ENCODE peak calls at places on chromosomes 11 and 22, in nine cellular contexts. One of them, this sample, is unnamed.
A peak's percentile ranks its signal among the peaks of the same experiment; 100 is the strongest.

GRCh38 chr11:110028904-110029303 is 64.3 kb upstream of the ZC3H12C start:
- DNase-seq in skeletal muscle cell: no peak
- DNase-seq in HFF-Myc: no peak
- DNase-seq in PC-3: no peak
- DNase-seq in T-helper 9 cell: no peak
- DNase-seq in stimulated activated CD4-positive, alpha-beta T cell treated with anti-CD3 and anti-CD28 coated beads, Interleukin-2, amount 100 ng/mL, for 24 hours: no peak
- DNase-seq in activated T-cell treated with anti-CD3 and anti-CD28 coated beads for 48 hours: no peak
- DNase-seq in cardiac muscle cell: no peak
- DNase-seq in COLO829: no peak
- DNase-seq in this sample: no peak

GRCh38 chr11:123145220-123145619 is 49.8 kb downstream of the CLMP start:
- DNase-seq in PC-3: peak; percentile 94
- DNase-seq in skeletal muscle cell: peak; percentile 58
- DNase-seq in activated T-cell treated with anti-CD3 and anti-CD28 coated beads for 48 hours: no peak
- DNase-seq in COLO829: peak; percentile 86
- DNase-seq in cardiac muscle cell: peak; percentile 91
- DNase-seq in stimulated activated CD4-positive, alpha-beta T cell treated with anti-CD3 and anti-CD28 coated beads, Interleukin-2, amount 100 ng/mL, for 24 hours: no peak
- DNase-seq in HFF-Myc: peak; percentile 65
- DNase-seq in T-helper 9 cell: no peak
- DNase-seq in this sample: peak; percentile 88

GRCh38 chr11:109939176-109939810 is 153.9 kb upstream of the ZC3H12C start:
- DNase-seq in skeletal muscle cell: peak; percentile 53
- DNase-seq in cardiac muscle cell: peak; percentile 86
- DNase-seq in HFF-Myc: peak; percentile 44
- DNase-seq in COLO829: peak; percentile 84
- DNase-seq in stimulated activated CD4-positive, alpha-beta T cell treated with anti-CD3 and anti-CD28 coated beads, Interleukin-2, amount 100 ng/mL, for 24 hours: no peak
- DNase-seq in activated T-cell treated with anti-CD3 and anti-CD28 coated beads for 48 hours: no peak
- DNase-seq in T-helper 9 cell: no peak
- DNase-seq in PC-3: peak; percentile 94
- DNase-seq in this sample: peak; percentile 35

GRCh38 chr22:49077036-49077393 is 750.7 kb downstream of the BRD1 start:
- DNase-seq in COLO829: no peak
- DNase-seq in stimulated activated CD4-positive, alpha-beta T cell treated with anti-CD3 and anti-CD28 coated beads, Interleukin-2, amount 100 ng/mL, for 24 hours: no peak
- DNase-seq in HFF-Myc: no peak
- DNase-seq in activated T-cell treated with anti-CD3 and anti-CD28 coated beads for 48 hours: no peak
- DNase-seq in cardiac muscle cell: no peak
- DNase-seq in PC-3: no peak
- DNase-seq in skeletal muscle cell: no peak
- DNase-seq in T-helper 9 cell: no peak
- DNase-seq in this sample: no peak

GRCh38 chr22:39654959-39655579 is 84.5 kb downstream of the CACNA1I start:
- DNase-seq in T-helper 9 cell: no peak
- DNase-seq in skeletal muscle cell: no peak
- DNase-seq in PC-3: no peak
- DNase-seq in activated T-cell treated with anti-CD3 and anti-CD28 coated beads for 48 hours: no peak
- DNase-seq in COLO829: no peak
- DNase-seq in stimulated activated CD4-positive, alpha-beta T cell treated with anti-CD3 and anti-CD28 coated beads, Interleukin-2, amount 100 ng/mL, for 24 hours: no peak
- DNase-seq in HFF-Myc: no peak
- DNase-seq in cardiac muscle cell: no peak
- DNase-seq in this sample: no peak

GRCh38 chr11:129041611-129042018 is 98.9 kb upstream of the TP53AIP1 start:
- DNase-seq in skeletal muscle cell: no peak
- DNase-seq in stimulated activated CD4-positive, alpha-beta T cell treated with anti-CD3 and anti-CD28 coated beads, Interleukin-2, amount 100 ng/mL, for 24 hours: no peak
- DNase-seq in HFF-Myc: no peak
- DNase-seq in cardiac muscle cell: peak; percentile 22
- DNase-seq in PC-3: no peak
- DNase-seq in activated T-cell treated with anti-CD3 and anti-CD28 coated beads for 48 hours: no peak
- DNase-seq in T-helper 9 cell: no peak
- DNase-seq in COLO829: no peak
- DNase-seq in this sample: peak; percentile 33

GRCh38 chr22:24496661-24497060 is 1.5 kb downstream of the UPB1 start:
- DNase-seq in PC-3: no peak
- DNase-seq in activated T-cell treated with anti-CD3 and anti-CD28 coated beads for 48 hours: no peak
- DNase-seq in HFF-Myc: no peak
- DNase-seq in stimulated activated CD4-positive, alpha-beta T cell treated with anti-CD3 and anti-CD28 coated beads, Interleukin-2, amount 100 ng/mL, for 24 hours: no peak
- DNase-seq in COLO829: no peak
- DNase-seq in cardiac muscle cell: no peak
- DNase-seq in T-helper 9 cell: no peak
- DNase-seq in skeletal muscle cell: no peak
- DNase-seq in this sample: no peak

GRCh38 chr11:33869511-33870422 is 22.1 kb downstream of the LMO2 start:
- DNase-seq in skeletal muscle cell: no peak
- DNase-seq in PC-3: peak; percentile 21
- DNase-seq in T-helper 9 cell: no peak
- DNase-seq in cardiac muscle cell: peak; percentile 45
- DNase-seq in activated T-cell treated with anti-CD3 and anti-CD28 coated beads for 48 hours: no peak
- DNase-seq in COLO829: no peak
- DNase-seq in HFF-Myc: no peak
- DNase-seq in stimulated activated CD4-positive, alpha-beta T cell treated with anti-CD3 and anti-CD28 coated beads, Interleukin-2, amount 100 ng/mL, for 24 hours: no peak
- DNase-seq in this sample: no peak

GRCh38 chr22:37563153-37564081 is 3.1 kb downstream of the CDC42EP1 start:
- DNase-seq in cardiac muscle cell: peak; percentile 97
- DNase-seq in COLO829: peak; percentile 89
- DNase-seq in PC-3: peak; percentile 92
- DNase-seq in skeletal muscle cell: peak; percentile 86
- DNase-seq in stimulated activated CD4-positive, alpha-beta T cell treated with anti-CD3 and anti-CD28 coated beads, Interleukin-2, amount 100 ng/mL, for 24 hours: no peak
- DNase-seq in T-helper 9 cell: no peak
- DNase-seq in activated T-cell treated with anti-CD3 and anti-CD28 coated beads for 48 hours: no peak
- DNase-seq in HFF-Myc: peak; percentile 62
- DNase-seq in this sample: peak; percentile 88

GRCh38 chr11:46856605-46857339 is 10.7 kb upstream of the CKAP5 start:
- DNase-seq in stimulated activated CD4-positive, alpha-beta T cell treated with anti-CD3 and anti-CD28 coated beads, Interleukin-2, amount 100 ng/mL, for 24 hours: no peak
- DNase-seq in PC-3: no peak
- DNase-seq in cardiac muscle cell: no peak
- DNase-seq in T-helper 9 cell: no peak
- DNase-seq in skeletal muscle cell: no peak
- DNase-seq in HFF-Myc: no peak
- DNase-seq in activated T-cell treated with anti-CD3 and anti-CD28 coated beads for 48 hours: no peak
- DNase-seq in COLO829: no peak
- DNase-seq in this sample: no peak

GRCh38 chr11:132914600-132914999 is 617.7 kb downstream of the OPCML start:
- DNase-seq in activated T-cell treated with anti-CD3 and anti-CD28 coated beads for 48 hours: no peak
- DNase-seq in HFF-Myc: no peak
- DNase-seq in cardiac muscle cell: peak; percentile 26
- DNase-seq in T-helper 9 cell: no peak
- DNase-seq in PC-3: no peak
- DNase-seq in skeletal muscle cell: no peak
- DNase-seq in stimulated activated CD4-positive, alpha-beta T cell treated with anti-CD3 and anti-CD28 coated beads, Interleukin-2, amount 100 ng/mL, for 24 hours: no peak
- DNase-seq in COLO829: peak; percentile 28
- DNase-seq in this sample: no peak

GRCh38 chr22:25417792-25418191 is 146.7 kb upstream of the GRK3 start:
- DNase-seq in COLO829: no peak
- DNase-seq in cardiac muscle cell: no peak
- DNase-seq in T-helper 9 cell: no peak
- DNase-seq in PC-3: no peak
- DNase-seq in activated T-cell treated with anti-CD3 and anti-CD28 coated beads for 48 hours: no peak
- DNase-seq in HFF-Myc: no peak
- DNase-seq in stimulated activated CD4-positive, alpha-beta T cell treated with anti-CD3 and anti-CD28 coated beads, Interleukin-2, amount 100 ng/mL, for 24 hours: no peak
- DNase-seq in skeletal muscle cell: no peak
- DNase-seq in this sample: no peak

GRCh38 chr11:9884601-9885000 is 220.7 kb downstream of the SWAP70 start:
- DNase-seq in stimulated activated CD4-positive, alpha-beta T cell treated with anti-CD3 and anti-CD28 coated beads, Interleukin-2, amount 100 ng/mL, for 24 hours: no peak
- DNase-seq in activated T-cell treated with anti-CD3 and anti-CD28 coated beads for 48 hours: no peak
- DNase-seq in T-helper 9 cell: no peak
- DNase-seq in cardiac muscle cell: no peak
- DNase-seq in skeletal muscle cell: no peak
- DNase-seq in PC-3: no peak
- DNase-seq in HFF-Myc: no peak
- DNase-seq in COLO829: no peak
- DNase-seq in this sample: peak; percentile 46

GRCh38 chr11:1487091-1487850 is 692 bp upstream of the MOB2 start:
- DNase-seq in HFF-Myc: no peak
- DNase-seq in cardiac muscle cell: no peak
- DNase-seq in PC-3: no peak
- DNase-seq in stimulated activated CD4-positive, alpha-beta T cell treated with anti-CD3 and anti-CD28 coated beads, Interleukin-2, amount 100 ng/mL, for 24 hours: no peak
- DNase-seq in COLO829: no peak
- DNase-seq in skeletal muscle cell: no peak
- DNase-seq in T-helper 9 cell: no peak
- DNase-seq in activated T-cell treated with anti-CD3 and anti-CD28 coated beads for 48 hours: no peak
- DNase-seq in this sample: no peak

GRCh38 chr22:44211946-44212930 is 31.5 kb downstream of the PARVG start:
- DNase-seq in cardiac muscle cell: peak; percentile 49
- DNase-seq in skeletal muscle cell: no peak
- DNase-seq in stimulated activated CD4-positive, alpha-beta T cell treated with anti-CD3 and anti-CD28 coated beads, Interleukin-2, amount 100 ng/mL, for 24 hours: no peak
- DNase-seq in activated T-cell treated with anti-CD3 and anti-CD28 coated beads for 48 hours: no peak
- DNase-seq in COLO829: no peak
- DNase-seq in HFF-Myc: no peak
- DNase-seq in PC-3: no peak
- DNase-seq in T-helper 9 cell: no peak
- DNase-seq in this sample: no peak

GRCh38 chr11:27770576-27770975 is 70.3 kb upstream of the BDNF start:
- DNase-seq in cardiac muscle cell: no peak
- DNase-seq in PC-3: peak; percentile 89
- DNase-seq in activated T-cell treated with anti-CD3 and anti-CD28 coated beads for 48 hours: no peak
- DNase-seq in HFF-Myc: no peak
- DNase-seq in COLO829: no peak
- DNase-seq in skeletal muscle cell: no peak
- DNase-seq in T-helper 9 cell: no peak
- DNase-seq in stimulated activated CD4-positive, alpha-beta T cell treated with anti-CD3 and anti-CD28 coated beads, Interleukin-2, amount 100 ng/mL, for 24 hours: no peak
- DNase-seq in this sample: no peak

GRCh38 chr11:127018683-127019279 is 18.2 kb upstream of the KIRREL3 start:
- DNase-seq in HFF-Myc: no peak
- DNase-seq in skeletal muscle cell: no peak
- DNase-seq in activated T-cell treated with anti-CD3 and anti-CD28 coated beads for 48 hours: no peak
- DNase-seq in cardiac muscle cell: no peak
- DNase-seq in PC-3: no peak
- DNase-seq in COLO829: no peak
- DNase-seq in T-helper 9 cell: no peak
- DNase-seq in stimulated activated CD4-positive, alpha-beta T cell treated with anti-CD3 and anti-CD28 coated beads, Interleukin-2, amount 100 ng/mL, for 24 hours: no peak
- DNase-seq in this sample: no peak

GRCh38 chr11:26287067-26287518 is 44.8 kb upstream of the ANO3 start:
- DNase-seq in PC-3: peak; percentile 4
- DNase-seq in activated T-cell treated with anti-CD3 and anti-CD28 coated beads for 48 hours: no peak
- DNase-seq in COLO829: no peak
- DNase-seq in HFF-Myc: no peak
- DNase-seq in stimulated activated CD4-positive, alpha-beta T cell treated with anti-CD3 and anti-CD28 coated beads, Interleukin-2, amount 100 ng/mL, for 24 hours: no peak
- DNase-seq in T-helper 9 cell: no peak
- DNase-seq in skeletal muscle cell: no peak
- DNase-seq in cardiac muscle cell: no peak
- DNase-seq in this sample: no peak

GRCh38 chr11:71577469-71578004 is 5.1 kb downstream of the KRTAP5-11 start:
- DNase-seq in T-helper 9 cell: no peak
- DNase-seq in COLO829: no peak
- DNase-seq in PC-3: no peak
- DNase-seq in skeletal muscle cell: no peak
- DNase-seq in activated T-cell treated with anti-CD3 and anti-CD28 coated beads for 48 hours: no peak
- DNase-seq in stimulated activated CD4-positive, alpha-beta T cell treated with anti-CD3 and anti-CD28 coated beads, Interleukin-2, amount 100 ng/mL, for 24 hours: no peak
- DNase-seq in HFF-Myc: no peak
- DNase-seq in cardiac muscle cell: no peak
- DNase-seq in this sample: no peak

GRCh38 chr22:46072981-46073682 is 77.2 kb upstream of the PPARA start:
- DNase-seq in COLO829: no peak
- DNase-seq in cardiac muscle cell: no peak
- DNase-seq in HFF-Myc: no peak
- DNase-seq in activated T-cell treated with anti-CD3 and anti-CD28 coated beads for 48 hours: no peak
- DNase-seq in T-helper 9 cell: no peak
- DNase-seq in stimulated activated CD4-positive, alpha-beta T cell treated with anti-CD3 and anti-CD28 coated beads, Interleukin-2, amount 100 ng/mL, for 24 hours: no peak
- DNase-seq in PC-3: no peak
- DNase-seq in skeletal muscle cell: no peak
- DNase-seq in this sample: no peak